ENCODE peak calls at places on chromosome 9, in five cellular contexts. P, W, V, O and M are unnamed samples.
A peak's percentile ranks its signal among the peaks of the same experiment; 100 is the strongest.

GRCh38 chr9:78879324-78880100 is 582.6 kb downstream of the PSAT1 start:
- DNase-seq in W (no peak), V (no peak), P (no peak), O (no peak), M (no peak)

GRCh38 chr9:104743377-104743985 is 4.0 kb upstream of the NIPSNAP3A start:
- DNase-seq in V (peak; percentile 73), P (no peak), O (peak; percentile 66), W (peak; percentile 83), M (peak; percentile 66)

GRCh38 chr9:20363233-20363632 is 259.1 kb downstream of the MLLT3 start:
- DNase-seq in O (no peak), P (no peak), W (no peak), V (no peak), M (no peak)

GRCh38 chr9:76620586-76620985 is 143.7 kb upstream of the PCA3 start:
- DNase-seq in V (no peak), P (no peak), W (peak; percentile 79), O (no peak), M (no peak)

GRCh38 chr9:85359161-85359560 is 382.6 kb downstream of the AGTPBP1 start:
- DNase-seq in P (no peak), O (no peak), W (no peak), V (no peak), M (no peak)

GRCh38 chr9:129007035-129007765 is 20.9 kb downstream of the SH3GLB2 start:
- DNase-seq in P (no peak), O (no peak), V (no peak), W (peak; percentile 42), M (no peak)

GRCh38 chr9:133968428-133968827 is 23.7 kb downstream of the VAV2 start:
- DNase-seq in O (no peak), W (no peak), P (no peak), V (no peak), M (no peak)

GRCh38 chr9:17761984-17762676 is 183.3 kb downstream of the SH3GL2 start:
- DNase-seq in V (no peak), O (no peak), P (no peak), W (peak; percentile 70), M (no peak)

GRCh38 chr9:127783111-127783621 is 2.7 kb upstream of the CDK9 start:
- DNase-seq in W (no peak), V (no peak), P (no peak), O (no peak), M (no peak)

GRCh38 chr9:35162605-35163315 is 951 bp downstream of the UNC13B start:
- DNase-seq in V (peak; percentile 25), P (no peak), W (peak; percentile 68), O (no peak), M (no peak)

GRCh38 chr9:93123561-93124283 is 10.3 kb downstream of the NINJ1 start:
- DNase-seq in O (no peak), V (no peak), P (no peak), W (no peak), M (no peak)

GRCh38 chr9:9341203-9341602 is 1271.6 kb downstream of the PTPRD start:
- DNase-seq in O (no peak), V (no peak), W (peak; percentile 58), P (no peak), M (no peak)

GRCh38 chr9:103661663-103662062 is 432.4 kb upstream of the SMC2 start:
- DNase-seq in O (no peak), W (no peak), P (no peak), V (no peak), M (no peak)

GRCh38 chr9:135604437-135605237 is 34.7 kb downstream of the GLT6D1 start:
- DNase-seq in W (no peak), P (no peak), V (no peak), O (no peak), M (no peak)

GRCh38 chr9:109843651-109844050 is 63.7 kb downstream of the PALM2AKAP2 start:
- DNase-seq in O (no peak), V (no peak), P (no peak), W (peak; percentile 90), M (no peak)

GRCh38 chr9:105877719-105878118 is 183.4 kb downstream of the TMEM38B start:
- DNase-seq in P (no peak), W (peak; percentile 53), V (no peak), O (no peak), M (no peak)

GRCh38 chr9:99118782-99119466 is 14.0 kb downstream of the TGFBR1 start:
- DNase-seq in W (no peak), V (no peak), O (no peak), P (no peak), M (no peak)

GRCh38 chr9:90515550-90515949 is 127.1 kb downstream of the DIRAS2 start:
- DNase-seq in W (no peak), V (no peak), O (no peak), P (no peak), M (no peak)

GRCh38 chr9:89425024-89425805 is 72.7 kb downstream of the SEMA4D start:
- DNase-seq in V (no peak), P (no peak), W (no peak), O (no peak), M (no peak)

GRCh38 chr9:130372057-130372456 is 72.7 kb upstream of the ASS1 start:
- DNase-seq in W (no peak), O (no peak), V (no peak), P (no peak), M (no peak)

GRCh38 chr9:88741335-88741734 is 206.4 kb downstream of the NXNL2 start:
- DNase-seq in O (no peak), V (no peak), W (peak; percentile 18), P (no peak), M (no peak)

GRCh38 chr9:114051706-114052105 is 26.4 kb downstream of the AMBP start:
- DNase-seq in W (no peak), P (no peak), O (no peak), V (no peak), M (no peak)

GRCh38 chr9:133440884-133441283 is 18.7 kb downstream of the ADAMTS13 start:
- DNase-seq in O (no peak), V (no peak), P (no peak), W (no peak), M (no peak)

GRCh38 chr9:34046784-34047379 is 1.8 kb downstream of the UBAP2 start:
- DNase-seq in O (peak; percentile 37), P (no peak), V (peak; percentile 36), W (no peak), M (no peak)

GRCh38 chr9:1938135-1938534 is 77.0 kb upstream of the SMARCA2 start:
- DNase-seq in W (no peak), P (no peak), V (no peak), O (no peak), M (no peak)

GRCh38 chr9:27118916-27119315 is 9.9 kb downstream of the TEK start:
- DNase-seq in O (peak; percentile 67), W (no peak), P (no peak), V (peak; percentile 73), M (peak; percentile 35)

GRCh38 chr9:72444436-72444835 is 77.0 kb upstream of the TMC1 start:
- DNase-seq in V (no peak), O (peak; percentile 84), P (no peak), W (no peak), M (no peak)

GRCh38 chr9:129549684-129550083 is 71.2 kb downstream of the C9orf50 start:
- DNase-seq in P (no peak), O (no peak), V (peak; percentile 69), W (peak; percentile 60), M (no peak)

GRCh38 chr9:83070257-83070656 is 7.3 kb upstream of the RASEF start:
- DNase-seq in W (no peak), O (peak; percentile 86), P (peak; percentile 22), V (peak; percentile 87), M (peak; percentile 44)

GRCh38 chr9:82254646-82255367 is 266.2 kb downstream of the SPATA31D1 start:
- DNase-seq in W (no peak), O (peak; percentile 16), V (peak; percentile 43), P (no peak), M (no peak)

GRCh38 chr9:114691046-114691955 is 9.3 kb upstream of the TEX48 start:
- DNase-seq in P (peak; percentile 61), O (peak; percentile 91), V (peak; percentile 95), W (no peak), M (peak; percentile 72)